ENCODE peak calls at places on chromosomes 5 and 9, in six cellular contexts. Y is OCI-LY7, X is tibial artery, W is GM23338, L is choroid plexus epithelial cell, D is astrocyte of the spinal cord. Z is an unnamed sample.

GRCh38 chr5:73336366-73336765 is 112.2 kb downstream of the FOXD1 start:
- DNase-seq in Y (no peak), X (no peak), W (no peak), L (no peak), D (no peak), Z (peak)

GRCh38 chr5:851076-851475 is 290 bp upstream of the ZDHHC11 start:
- DNase-seq in Y (no peak), X (peak), W (no peak), L (no peak), D (no peak), Z (no peak)

GRCh38 chr9:13209498-13209897 is 70.0 kb downstream of the MPDZ start:
- DNase-seq in Y (no peak), X (no peak), W (no peak), L (peak), D (no peak), Z (no peak)

GRCh38 chr5:14008819-14009311 is 64.4 kb upstream of the DNAH5 start:
- DNase-seq in Y (no peak), X (no peak), W (no peak), L (peak), D (no peak), Z (no peak)

GRCh38 chr9:112831281-112831851 is 59.3 kb downstream of the SLC46A2 start:
- DNase-seq in Y (no peak), X (peak), W (no peak), L (no peak), D (peak), Z (peak)

GRCh38 chr5:5979362-5979760 is 399.0 kb downstream of the MED10 start:
- DNase-seq in Y (no peak), X (peak), W (peak), L (peak), D (no peak), Z (no peak)

GRCh38 chr5:97449172-97449571 is 266.1 kb upstream of the RIOK2 start:
- DNase-seq in Y (no peak), X (no peak), W (no peak), L (no peak), D (no peak), Z (no peak)

GRCh38 chr5:154782812-154783592 is 27.8 kb downstream of the LARP1 start:
- DNase-seq in Y (no peak), X (no peak), W (no peak), L (no peak), D (no peak), Z (no peak)

GRCh38 chr5:165829504-165829903 is 2324.1 kb downstream of the MAT2B start:
- DNase-seq in Y (no peak), X (no peak), W (no peak), L (no peak), D (no peak), Z (no peak)

GRCh38 chr5:180494510-180495181 is 467 bp downstream of the CNOT6 start:
- DNase-seq in Y (peak), X (peak), W (peak), L (peak), D (peak), Z (peak)

GRCh38 chr5:108661030-108661429 is 86.7 kb upstream of the FER start:
- DNase-seq in Y (no peak), X (no peak), W (no peak), L (no peak), D (no peak), Z (no peak)

GRCh38 chr5:9529041-9529480 is 16.8 kb downstream of the SEMA5A start:
- DNase-seq in Y (no peak), X (no peak), W (no peak), L (no peak), D (no peak), Z (no peak)

GRCh38 chr9:31486630-31487029 is 897.8 kb upstream of the ACO1 start:
- DNase-seq in Y (no peak), X (no peak), W (no peak), L (no peak), D (no peak), Z (no peak)

GRCh38 chr5:102796014-102796413 is 40.9 kb downstream of the PAM start:
- DNase-seq in Y (no peak), X (no peak), W (no peak), L (no peak), D (no peak), Z (no peak)

GRCh38 chr5:28725001-28725400 is 1686.6 kb upstream of the CDH9 start:
- DNase-seq in Y (no peak), X (no peak), W (no peak), L (no peak), D (no peak), Z (no peak)

GRCh38 chr5:10789021-10789420 is 28.0 kb upstream of the DAP start:
- DNase-seq in Y (no peak), X (no peak), W (no peak), L (peak), D (peak), Z (peak)

GRCh38 chr5:133232435-133232834 is 180.6 kb downstream of the HSPA4 start:
- DNase-seq in Y (no peak), X (no peak), W (no peak), L (no peak), D (no peak), Z (no peak)

GRCh38 chr5:17305964-17306725 is 88.7 kb downstream of the BASP1 start:
- DNase-seq in Y (no peak), X (peak), W (peak), L (peak), D (peak), Z (peak)

GRCh38 chr5:83404182-83404712 is 67.3 kb upstream of the VCAN start:
- DNase-seq in Y (no peak), X (no peak), W (no peak), L (no peak), D (no peak), Z (no peak)

GRCh38 chr9:74951725-74952151 is 974 bp downstream of the C9orf40 start:
- DNase-seq in Y (peak), X (peak), W (peak), L (peak), D (peak), Z (peak)

GRCh38 chr9:6676254-6676928 is 30.9 kb upstream of the GLDC start:
- DNase-seq in Y (no peak), X (no peak), W (no peak), L (no peak), D (no peak), Z (no peak)

GRCh38 chr9:125189011-125189360 is 617 bp downstream of the PPP6C start:
- DNase-seq in Y (peak), X (no peak), W (peak), L (peak), D (no peak), Z (no peak)

GRCh38 chr9:15485836-15486678 is 24.7 kb downstream of the PSIP1 start:
- DNase-seq in Y (peak), X (no peak), W (peak), L (peak), D (peak), Z (peak)

GRCh38 chr5:28468121-28468520 is 1429.7 kb upstream of the CDH9 start:
- DNase-seq in Y (peak), X (no peak), W (no peak), L (peak), D (no peak), Z (no peak)

GRCh38 chr9:135224286-135224871 is 136.9 kb downstream of the OLFM1 start:
- DNase-seq in Y (no peak), X (no peak), W (no peak), L (no peak), D (no peak), Z (no peak)

GRCh38 chr5:148484651-148485050 is 100.9 kb downstream of the FBXO38 start:
- DNase-seq in Y (no peak), X (no peak), W (no peak), L (no peak), D (no peak), Z (no peak)

GRCh38 chr9:127910613-127911205 is 6.1 kb downstream of the ST6GALNAC4 start:
- DNase-seq in Y (no peak), X (no peak), W (peak), L (peak), D (peak), Z (peak)

GRCh38 chr9:84170521-84171141 is 169.9 kb downstream of the SLC28A3 start:
- DNase-seq in Y (no peak), X (peak), W (peak), L (peak), D (peak), Z (peak)

GRCh38 chr9:27467486-27467885 is 56.6 kb upstream of the IFNK start:
- DNase-seq in Y (no peak), X (no peak), W (no peak), L (no peak), D (no peak), Z (no peak)
- TF ChIP-seq CTCF in Y (no peak), X (no peak), W (no peak), L (no peak), D (no peak), Z (no peak)

GRCh38 chr5:151155777-151156731 is 1.5 kb downstream of the ANXA6 start:
- DNase-seq in Y (peak), X (peak), W (no peak), L (peak), D (peak), Z (peak)

GRCh38 chr5:151155149-151155776 is 2.3 kb downstream of the ANXA6 start:
- DNase-seq in Y (peak), X (no peak), W (no peak), L (no peak), D (no peak), Z (no peak)

GRCh38 chr5:151151793-151152192 is 5.8 kb downstream of the ANXA6 start:
- DNase-seq in Y (no peak), X (peak), W (no peak), L (peak), D (peak), Z (peak)

GRCh38 chr5:151153300-151153699 is 4.3 kb downstream of the ANXA6 start:
- DNase-seq in Y (no peak), X (no peak), W (no peak), L (no peak), D (no peak), Z (no peak)

DNA sequence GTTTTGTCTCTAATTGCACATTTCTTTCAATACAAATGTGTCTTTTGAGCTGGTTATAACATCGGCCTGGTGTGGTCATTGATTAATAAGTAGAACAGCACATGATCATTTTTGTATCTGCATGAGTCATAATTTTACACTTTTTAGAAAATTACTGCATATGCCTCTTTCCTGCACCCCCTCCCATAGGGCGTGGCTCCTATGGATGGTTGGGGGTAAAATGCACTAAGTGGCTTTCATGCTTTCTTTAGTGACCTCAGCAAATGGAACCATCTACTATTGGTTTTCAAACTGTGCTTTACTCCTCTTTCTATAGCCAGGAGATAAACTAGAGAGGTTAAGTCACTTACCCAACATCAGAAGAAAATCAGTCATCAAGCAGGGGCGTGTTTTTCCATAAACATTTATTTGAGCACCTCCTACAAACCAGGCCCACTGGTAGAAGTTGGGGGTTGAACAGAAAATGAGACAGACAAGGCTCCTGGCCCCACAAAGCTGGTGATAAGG is 3.8 kb downstream of the ANXA6 start:
- DNase-seq in Y (no peak), X (no peak), W (no peak), L (no peak), D (no peak), Z (no peak)
- H3K4me3 ChIP-seq in Y (no peak), X (no peak), W (no peak), L (no peak), D (no peak), Z (no peak)

GRCh38 chr9:93263334-93264229 is 79.6 kb downstream of the WNK2 start:
- DNase-seq in Y (peak), X (peak), W (no peak), L (no peak), D (no peak), Z (no peak)

GRCh38 chr9:93262537-93263310 is 78.8 kb downstream of the WNK2 start:
- DNase-seq in Y (no peak), X (peak), W (no peak), L (no peak), D (no peak), Z (no peak)

GRCh38 chr9:93265972-93266371 is 82.0 kb downstream of the WNK2 start:
- DNase-seq in Y (peak), X (no peak), W (no peak), L (no peak), D (no peak), Z (no peak)

GRCh38 chr9:93265301-93265971 is 81.5 kb downstream of the WNK2 start:
- DNase-seq in Y (peak), X (no peak), W (no peak), L (no peak), D (no peak), Z (no peak)

DNA sequence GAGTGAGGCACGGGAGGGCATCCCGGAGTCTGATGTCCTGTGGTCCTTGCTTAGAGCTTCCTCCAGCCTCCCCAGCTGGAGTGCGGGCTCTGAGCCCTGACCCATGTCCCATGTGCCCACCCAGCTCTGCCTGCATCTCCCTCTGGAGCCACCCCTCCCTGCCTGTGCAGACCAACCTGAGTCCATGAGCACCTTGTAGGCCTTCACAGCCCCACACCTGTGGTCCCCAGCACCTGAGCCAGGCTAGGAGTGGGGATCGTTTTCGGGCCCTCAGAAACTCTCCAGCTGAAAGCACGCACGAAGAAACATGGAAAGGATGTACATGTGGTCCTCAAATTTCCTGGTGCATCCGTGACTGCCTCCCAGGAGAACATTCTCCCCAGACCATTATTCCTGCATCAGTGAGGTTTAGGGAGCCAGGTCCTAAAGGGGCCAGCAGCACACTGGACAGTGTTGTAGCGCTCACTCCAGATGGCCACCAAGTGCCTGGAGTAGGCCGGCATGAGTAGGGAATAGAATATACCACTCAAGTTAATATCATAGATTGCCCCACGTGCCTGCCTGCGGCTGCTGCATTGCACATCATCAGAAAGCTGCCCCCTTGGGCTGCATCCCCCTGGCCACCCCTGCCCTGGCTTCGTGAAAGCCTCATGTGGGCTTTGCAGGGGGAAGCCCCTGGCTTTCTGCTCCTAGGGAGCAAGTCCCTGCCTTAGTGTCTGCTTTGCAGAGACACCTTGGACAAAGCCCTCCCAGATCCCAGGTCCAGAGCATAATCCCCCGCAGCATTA is 80.6 kb downstream of the WNK2 start:
- DNase-seq in Y (no peak), X (no peak), W (no peak), L (no peak), D (no peak), Z (no peak)
- TF ChIP-seq CTCF in Y (no peak), X (no peak), W (no peak), L (no peak), D (no peak), Z (no peak)

GRCh38 chr9:87712801-87713277 is 13.1 kb upstream of the CTSL start:
- DNase-seq in Y (no peak), X (no peak), W (no peak), L (no peak), D (no peak), Z (no peak)
- H3K4me3 ChIP-seq in Y (no peak), X (no peak), W (no peak), L (no peak), D (no peak), Z (peak)

GRCh38 chr5:76402880-76403712 is at the start of gene IQGAP2:
- DNase-seq in Y (peak), X (peak), W (peak), L (peak), D (peak), Z (peak)

GRCh38 chr5:76404694-76405306 is 1.7 kb downstream of the IQGAP2 start:
- DNase-seq in Y (peak), X (no peak), W (no peak), L (no peak), D (no peak), Z (no peak)

GRCh38 chr5:76402251-76402879 is 720 bp upstream of the IQGAP2 start:
- DNase-seq in Y (peak), X (no peak), W (peak), L (peak), D (peak), Z (no peak)

GRCh38 chr5:76403963-76404693 is 1.0 kb downstream of the IQGAP2 start:
- DNase-seq in Y (peak), X (no peak), W (peak), L (peak), D (no peak), Z (no peak)

DNA sequence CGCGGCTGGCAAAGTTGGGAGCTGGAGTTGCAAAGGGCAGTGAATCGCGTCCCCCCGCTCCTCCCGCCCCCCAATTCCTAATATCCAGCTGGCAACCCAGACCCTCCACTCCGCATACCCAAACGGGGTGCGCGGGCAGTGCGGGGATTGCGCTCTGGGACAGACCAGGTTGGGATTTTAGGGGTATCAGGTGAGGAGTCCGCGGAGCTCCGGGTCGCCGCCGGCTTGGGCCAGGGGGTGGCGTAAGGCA is 553 bp downstream of the IQGAP2 start:
- DNase-seq in Y (no peak), X (no peak), W (no peak), L (peak), D (peak), Z (no peak)
- TF ChIP-seq CTCF in Y (peak), X (no peak), W (peak), L (peak), D (no peak), Z (peak)

GRCh38 chr5:158268286-158268685 is 409.3 kb upstream of the CLINT1 start:
- DNase-seq in Y (no peak), X (no peak), W (no peak), L (no peak), D (no peak), Z (no peak)

GRCh38 chr5:158273035-158273434 is 414.1 kb upstream of the CLINT1 start:
- DNase-seq in Y (no peak), X (no peak), W (peak), L (no peak), D (no peak), Z (no peak)

GRCh38 chr5:158272409-158272808 is 413.5 kb upstream of the CLINT1 start:
- DNase-seq in Y (no peak), X (no peak), W (peak), L (no peak), D (no peak), Z (no peak)

GRCh38 chr5:158267228-158267627 is 408.3 kb upstream of the CLINT1 start:
- DNase-seq in Y (no peak), X (no peak), W (no peak), L (no peak), D (no peak), Z (no peak)

GRCh38 chr5:158271155-158271554 is 412.2 kb upstream of the CLINT1 start:
- DNase-seq in Y (no peak), X (no peak), W (no peak), L (no peak), D (no peak), Z (no peak)
- H3K4me3 ChIP-seq in Y (no peak), X (no peak), W (no peak), L (no peak), D (no peak), Z (no peak)

GRCh38 chr9:89096807-89097206 is 81.8 kb downstream of the SHC3 start:
- DNase-seq in Y (no peak), X (no peak), W (peak), L (no peak), D (no peak), Z (no peak)
- TF ChIP-seq CTCF in Y (peak), X (no peak), W (peak), L (peak), D (peak), Z (peak)

GRCh38 chr9:22210936-22211335 is 201.8 kb upstream of the CDKN2B start:
- DNase-seq in Y (no peak), X (no peak), W (no peak), L (peak), D (peak), Z (no peak)

GRCh38 chr9:22210262-22210661 is 201.2 kb upstream of the CDKN2B start:
- DNase-seq in Y (no peak), X (no peak), W (no peak), L (peak), D (no peak), Z (no peak)

GRCh38 chr9:22208846-22209585 is 199.9 kb upstream of the CDKN2B start:
- DNase-seq in Y (no peak), X (no peak), W (no peak), L (peak), D (peak), Z (peak)

GRCh38 chr9:22214021-22214420 is 204.9 kb upstream of the CDKN2B start:
- DNase-seq in Y (no peak), X (no peak), W (no peak), L (peak), D (peak), Z (no peak)

DNA sequence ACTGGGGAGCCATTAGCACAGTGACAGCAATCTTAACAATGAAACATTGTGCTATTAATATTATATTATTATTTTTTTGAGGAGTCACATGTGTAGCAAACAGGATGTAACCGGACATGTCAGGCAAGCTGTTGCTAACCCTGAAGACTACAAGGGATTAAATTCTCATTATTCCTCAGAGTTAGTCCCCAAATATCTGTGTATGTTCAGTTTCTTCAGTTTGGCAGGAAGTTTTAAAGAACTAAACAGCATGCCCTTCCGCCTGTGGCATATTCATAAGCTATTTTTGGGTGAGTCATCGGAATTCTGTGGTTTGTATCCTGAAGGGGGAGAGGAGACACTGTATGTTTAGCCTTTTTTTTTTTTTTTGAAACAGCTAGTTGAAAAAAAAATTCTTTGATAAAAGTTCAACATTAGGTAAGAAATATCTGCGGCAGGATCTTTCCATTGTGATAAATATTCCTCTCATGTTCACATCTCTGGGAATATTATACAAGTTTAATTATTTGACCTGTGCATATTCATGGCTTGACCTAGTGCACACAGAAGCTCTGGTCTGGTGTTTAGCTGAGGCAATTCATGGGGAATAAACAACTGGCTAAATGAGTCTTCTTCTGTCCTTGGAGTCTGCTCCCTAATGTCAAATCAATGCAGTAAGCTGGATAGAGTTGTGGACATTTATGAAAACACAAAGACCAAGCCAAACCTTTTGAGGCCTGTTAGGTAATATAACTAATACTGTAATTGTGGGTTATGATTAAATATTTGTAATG is 202.7 kb upstream of the CDKN2B start:
- DNase-seq in Y (no peak), X (no peak), W (no peak), L (peak), D (peak), Z (peak)
- H3K4me3 ChIP-seq in Y (no peak), X (no peak), W (no peak), L (no peak), D (no peak), Z (no peak)